ENCODE peak calls at places on chromosome X, in six cellular contexts. L, C, P, G, Q and E are unnamed samples.
A peak's percentile ranks its signal among the peaks of the same experiment; 100 is the strongest.

GRCh38 chrX:153370293-153371055 is 30.7 kb downstream of the PNMA6E start:
- DNase-seq in L (no peak), C (no peak), P (no peak), Q (no peak), G (peak; percentile 4), E (no peak)

GRCh38 chrX:1895583-1895982 is 280.7 kb downstream of the ASMT start:
- DNase-seq in C (no peak), L (no peak), G (no peak), P (no peak), Q (no peak), E (no peak)

GRCh38 chrX:154380787-154381186 is 1.7 kb downstream of the EMD start:
- DNase-seq in G (no peak), P (no peak), Q (no peak), C (no peak), L (no peak), E (no peak)

GRCh38 chrX:107716045-107716684 is 59.4 kb downstream of the TSC22D3 start:
- DNase-seq in L (peak; percentile 46), P (no peak), C (no peak), G (peak; percentile 21), Q (no peak), E (no peak)

GRCh38 chrX:54358424-54359211 is 772 bp upstream of the WNK3 start:
- DNase-seq in G (peak; percentile 41), L (peak; percentile 65), C (no peak), P (no peak), Q (no peak), E (no peak)

GRCh38 chrX:101397779-101398178 is 7.0 kb downstream of the RPL36A start:
- DNase-seq in G (peak; percentile 26), P (no peak), L (no peak), C (no peak), Q (no peak), E (no peak)

GRCh38 chrX:26208012-26208411 is 8.0 kb upstream of the MAGEB5 start:
- DNase-seq in C (no peak), Q (no peak), G (no peak), P (no peak), L (no peak), E (no peak)

GRCh38 chrX:52933976-52934703 is 24.2 kb downstream of the FAM156A start:
- DNase-seq in G (no peak), P (no peak), C (no peak), L (no peak), Q (no peak), E (no peak)

GRCh38 chrX:32289356-32289755 is 922.0 kb downstream of the DMD start:
- DNase-seq in Q (no peak), G (no peak), L (no peak), P (no peak), C (no peak), E (no peak)

GRCh38 chrX:39020051-39020669 is 218.9 kb downstream of the MID1IP1 start:
- DNase-seq in C (no peak), G (no peak), P (no peak), Q (no peak), L (no peak), E (no peak)
- TF ChIP-seq BHLHE40 in C (no peak), G (no peak), P (no peak), Q (no peak), L (no peak), E (no peak)

GRCh38 chrX:23901805-23902204 is 5.9 kb downstream of the APOO start:
- DNase-seq in P (peak; percentile 92), L (peak; percentile 42), Q (peak; percentile 77), C (peak; percentile 16), G (peak; percentile 77), E (peak; percentile 60)
- TF ChIP-seq BHLHE40 in P (no peak), L (no peak), Q (no peak), C (no peak), G (no peak), E (no peak)

GRCh38 chrX:136199365-136199764 is 51.8 kb downstream of the MAP7D3 start:
- DNase-seq in Q (no peak), L (no peak), C (no peak), G (peak; percentile 69), P (no peak), E (no peak)
- TF ChIP-seq BHLHE40 in Q (no peak), L (no peak), C (no peak), G (no peak), P (no peak), E (no peak)

GRCh38 chrX:86023806-86024205 is 23.6 kb downstream of the CHM start:
- DNase-seq in Q (no peak), L (no peak), C (no peak), P (no peak), G (no peak), E (no peak)

GRCh38 chrX:86016189-86016588 is 31.2 kb downstream of the CHM start:
- DNase-seq in L (no peak), Q (no peak), G (no peak), P (no peak), C (no peak), E (no peak)

DNA sequence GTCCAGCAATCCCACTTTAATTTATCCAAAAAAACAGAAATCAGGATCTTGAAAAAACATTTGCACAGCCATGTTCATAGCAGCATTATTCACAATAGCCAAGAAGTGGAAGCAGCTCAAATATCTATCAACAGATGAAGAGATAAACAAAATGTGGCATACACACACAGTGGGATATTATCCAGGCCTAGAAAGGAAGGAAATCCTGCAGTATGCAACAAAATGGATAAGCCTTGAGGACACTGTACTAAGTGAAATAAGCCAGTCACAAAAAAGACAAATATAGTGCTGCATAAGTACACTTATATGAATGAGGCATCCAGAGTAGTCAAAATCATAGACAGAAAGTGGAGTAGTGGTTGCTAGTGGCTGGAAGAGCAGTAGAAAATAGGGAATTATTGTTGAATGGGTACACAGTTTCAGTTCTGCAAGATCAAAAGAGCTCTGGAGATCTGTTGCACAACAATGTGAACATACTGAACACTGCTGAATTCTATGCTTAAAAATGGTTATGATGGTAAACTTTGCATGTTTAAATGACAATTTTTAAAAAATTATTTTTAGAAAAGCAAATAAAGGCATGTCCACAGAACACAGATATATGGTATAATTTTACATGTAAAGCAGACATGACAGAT is 25.6 kb downstream of the CHM start:
- DNase-seq in C (no peak), L (no peak), Q (no peak), G (no peak), P (no peak), E (no peak)
- TF ChIP-seq BHLHE40 in C (no peak), L (no peak), Q (no peak), G (no peak), P (no peak), E (no peak)

DNA sequence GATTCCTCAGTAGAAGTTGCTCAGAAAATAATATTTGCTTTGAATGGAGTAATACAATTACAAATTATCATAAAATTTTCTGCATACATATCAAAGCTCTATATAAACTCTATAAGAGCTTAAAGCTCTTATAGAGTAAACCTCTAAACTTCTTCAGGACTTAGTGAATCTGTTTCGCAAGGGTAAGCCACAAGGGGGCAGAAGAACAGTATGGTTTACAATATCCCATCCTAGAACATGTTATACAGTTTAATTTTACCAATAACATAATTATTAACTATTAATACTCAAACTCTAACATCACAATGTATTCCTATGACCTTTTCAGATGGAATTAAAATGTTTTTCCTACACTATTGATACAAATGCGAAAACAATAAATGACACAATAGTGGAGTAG is 33.8 kb upstream of the SPANXN1 start:
- DNase-seq in G (no peak), P (peak; percentile 19), L (peak; percentile 7), Q (no peak), C (peak; percentile 3), E (no peak)
- TF ChIP-seq BHLHE40 in G (no peak), P (no peak), L (no peak), Q (no peak), C (no peak), E (no peak)

GRCh38 chrX:122565952-122566351 is 618.1 kb upstream of the GRIA3 start:
- DNase-seq in Q (no peak), G (peak; percentile 90), P (peak; percentile 9), C (no peak), L (no peak), E (no peak)
- TF ChIP-seq BHLHE40 in Q (no peak), G (peak; percentile 67), P (no peak), C (no peak), L (no peak), E (no peak)